ENCODE peak calls at places on chromosomes 2 and 18, in nine cellular contexts. One of them, this sample, is unnamed. For H3K27me3, the result is how much of the 10 kb centered on the place peaks cover.

GRCh38 chr2:406876-407275 is 119.0 kb upstream of the ALKAL2 start:
- DNase-seq in colonic mucosa: no peak
- DNase-seq in hepatocyte: no peak
- DNase-seq in uterus: no peak
- DNase-seq in CD8-positive, alpha-beta memory T cell: no peak
- DNase-seq in psoas muscle: no peak
- DNase-seq in trophoblast cell: no peak
- DNase-seq in Peyer's patch: no peak
- DNase-seq in CD8-positive, alpha-beta T cell: no peak
- DNase-seq in this sample: no peak

GRCh38 chr2:157336137-157336721 is 10.6 kb upstream of the ERMN start:
- DNase-seq in psoas muscle: no peak
- DNase-seq in hepatocyte: peak
- DNase-seq in colonic mucosa: peak
- DNase-seq in CD8-positive, alpha-beta memory T cell: peak
- DNase-seq in Peyer's patch: peak
- DNase-seq in trophoblast cell: peak
- DNase-seq in uterus: no peak
- DNase-seq in CD8-positive, alpha-beta T cell: peak
- DNase-seq in this sample: peak

GRCh38 chr2:149902104-149902503 is 314.5 kb upstream of the MMADHC start:
- DNase-seq in uterus: peak
- DNase-seq in CD8-positive, alpha-beta T cell: no peak
- DNase-seq in colonic mucosa: no peak
- DNase-seq in trophoblast cell: no peak
- DNase-seq in psoas muscle: peak
- DNase-seq in Peyer's patch: no peak
- DNase-seq in CD8-positive, alpha-beta memory T cell: no peak
- DNase-seq in hepatocyte: no peak
- DNase-seq in this sample: no peak

GRCh38 chr2:71126957-71127356 is 3.1 kb downstream of the MCEE start:
- DNase-seq in uterus: no peak
- DNase-seq in CD8-positive, alpha-beta memory T cell: no peak
- DNase-seq in CD8-positive, alpha-beta T cell: no peak
- DNase-seq in colonic mucosa: no peak
- DNase-seq in hepatocyte: no peak
- DNase-seq in psoas muscle: no peak
- DNase-seq in Peyer's patch: no peak
- DNase-seq in trophoblast cell: no peak
- DNase-seq in this sample: no peak

GRCh38 chr18:75489493-75490190 is 62.1 kb upstream of the SMIM21 start:
- DNase-seq in hepatocyte: peak
- DNase-seq in CD8-positive, alpha-beta memory T cell: no peak
- DNase-seq in trophoblast cell: peak
- DNase-seq in CD8-positive, alpha-beta T cell: no peak
- DNase-seq in psoas muscle: no peak
- DNase-seq in colonic mucosa: no peak
- DNase-seq in uterus: peak
- DNase-seq in Peyer's patch: no peak
- DNase-seq in this sample: no peak

GRCh38 chr2:219512524-219513216 is 1.6 kb upstream of the ASIC4 start:
- DNase-seq in CD8-positive, alpha-beta memory T cell: no peak
- DNase-seq in colonic mucosa: no peak
- DNase-seq in psoas muscle: no peak
- DNase-seq in uterus: no peak
- DNase-seq in Peyer's patch: no peak
- DNase-seq in CD8-positive, alpha-beta T cell: no peak
- DNase-seq in trophoblast cell: no peak
- DNase-seq in hepatocyte: no peak
- DNase-seq in this sample: no peak

GRCh38 chr18:79572093-79572780 is 107.4 kb upstream of the CTDP1 start:
- DNase-seq in colonic mucosa: no peak
- DNase-seq in hepatocyte: no peak
- DNase-seq in psoas muscle: no peak
- DNase-seq in CD8-positive, alpha-beta memory T cell: no peak
- DNase-seq in Peyer's patch: no peak
- DNase-seq in CD8-positive, alpha-beta T cell: no peak
- DNase-seq in trophoblast cell: no peak
- DNase-seq in uterus: peak
- DNase-seq in this sample: no peak

GRCh38 chr2:176704282-176704773 is 435.1 kb downstream of the MTX2 start:
- DNase-seq in Peyer's patch: no peak
- DNase-seq in CD8-positive, alpha-beta T cell: no peak
- DNase-seq in hepatocyte: no peak
- DNase-seq in uterus: peak
- DNase-seq in CD8-positive, alpha-beta memory T cell: no peak
- DNase-seq in trophoblast cell: no peak
- DNase-seq in colonic mucosa: no peak
- DNase-seq in psoas muscle: no peak
- DNase-seq in this sample: no peak

GRCh38 chr2:36800381-36800780 is 103.9 kb downstream of the VIT start:
- DNase-seq in hepatocyte: no peak
- DNase-seq in uterus: no peak
- DNase-seq in Peyer's patch: no peak
- DNase-seq in CD8-positive, alpha-beta T cell: peak
- DNase-seq in colonic mucosa: no peak
- DNase-seq in trophoblast cell: no peak
- DNase-seq in psoas muscle: no peak
- DNase-seq in CD8-positive, alpha-beta memory T cell: no peak
- DNase-seq in this sample: no peak

GRCh38 chr2:171161425-171162289 is 964 bp upstream of the TLK1 start:
- DNase-seq in uterus: no peak
- DNase-seq in trophoblast cell: no peak
- DNase-seq in Peyer's patch: no peak
- DNase-seq in colonic mucosa: no peak
- DNase-seq in psoas muscle: no peak
- DNase-seq in CD8-positive, alpha-beta T cell: no peak
- DNase-seq in CD8-positive, alpha-beta memory T cell: no peak
- DNase-seq in hepatocyte: no peak
- DNase-seq in this sample: no peak

GRCh38 chr18:33562741-33563140 is 15.3 kb upstream of the ASXL3 start:
- DNase-seq in colonic mucosa: no peak
- DNase-seq in Peyer's patch: no peak
- DNase-seq in trophoblast cell: no peak
- DNase-seq in uterus: no peak
- DNase-seq in hepatocyte: peak
- DNase-seq in CD8-positive, alpha-beta memory T cell: no peak
- DNase-seq in CD8-positive, alpha-beta T cell: no peak
- DNase-seq in psoas muscle: no peak
- DNase-seq in this sample: no peak

GRCh38 chr2:197219636-197220035 is 90.9 kb downstream of the ANKRD44 start:
- DNase-seq in CD8-positive, alpha-beta T cell: no peak
- DNase-seq in trophoblast cell: no peak
- DNase-seq in psoas muscle: no peak
- DNase-seq in CD8-positive, alpha-beta memory T cell: no peak
- DNase-seq in uterus: no peak
- DNase-seq in Peyer's patch: no peak
- DNase-seq in hepatocyte: no peak
- DNase-seq in colonic mucosa: no peak
- DNase-seq in this sample: no peak

GRCh38 chr18:77116201-77117080 is 16.1 kb downstream of the MBP start:
- DNase-seq in CD8-positive, alpha-beta memory T cell: no peak
- DNase-seq in uterus: peak
- DNase-seq in psoas muscle: no peak
- DNase-seq in Peyer's patch: peak
- DNase-seq in CD8-positive, alpha-beta T cell: no peak
- DNase-seq in trophoblast cell: no peak
- DNase-seq in colonic mucosa: peak
- DNase-seq in hepatocyte: no peak
- DNase-seq in this sample: no peak

GRCh38 chr18:25648724-25649260 is 296.8 kb upstream of the ZNF521 start:
- DNase-seq in colonic mucosa: no peak
- DNase-seq in CD8-positive, alpha-beta T cell: no peak
- DNase-seq in CD8-positive, alpha-beta memory T cell: no peak
- DNase-seq in hepatocyte: no peak
- DNase-seq in psoas muscle: no peak
- DNase-seq in Peyer's patch: no peak
- DNase-seq in uterus: no peak
- DNase-seq in trophoblast cell: no peak
- DNase-seq in this sample: no peak

GRCh38 chr18:65786400-65786948 is 35.7 kb downstream of the CDH7 start:
- DNase-seq in CD8-positive, alpha-beta memory T cell: no peak
- DNase-seq in CD8-positive, alpha-beta T cell: no peak
- DNase-seq in trophoblast cell: no peak
- DNase-seq in Peyer's patch: no peak
- DNase-seq in uterus: no peak
- DNase-seq in hepatocyte: no peak
- DNase-seq in psoas muscle: no peak
- DNase-seq in colonic mucosa: no peak
- DNase-seq in this sample: no peak

GRCh38 chr2:173271825-173272224 is 82.8 kb upstream of the CDCA7 start:
- DNase-seq in CD8-positive, alpha-beta T cell: no peak
- DNase-seq in colonic mucosa: no peak
- DNase-seq in uterus: no peak
- DNase-seq in CD8-positive, alpha-beta memory T cell: no peak
- DNase-seq in psoas muscle: no peak
- DNase-seq in hepatocyte: no peak
- DNase-seq in Peyer's patch: no peak
- DNase-seq in trophoblast cell: no peak
- DNase-seq in this sample: no peak

GRCh38 chr2:10514287-10514686 is 66.2 kb upstream of the ODC1 start:
- DNase-seq in hepatocyte: no peak
- DNase-seq in trophoblast cell: no peak
- DNase-seq in colonic mucosa: no peak
- DNase-seq in CD8-positive, alpha-beta memory T cell: no peak
- DNase-seq in psoas muscle: no peak
- DNase-seq in Peyer's patch: no peak
- DNase-seq in CD8-positive, alpha-beta T cell: no peak
- DNase-seq in uterus: no peak
- DNase-seq in this sample: no peak

GRCh38 chr2:141557329-141558098 is 573.3 kb downstream of the LRP1B start:
- DNase-seq in CD8-positive, alpha-beta memory T cell: no peak
- DNase-seq in hepatocyte: peak
- DNase-seq in uterus: no peak
- DNase-seq in psoas muscle: no peak
- DNase-seq in colonic mucosa: no peak
- DNase-seq in CD8-positive, alpha-beta T cell: no peak
- DNase-seq in Peyer's patch: no peak
- DNase-seq in trophoblast cell: peak
- DNase-seq in this sample: no peak
- H3K27ac ChIP-seq in CD8-positive, alpha-beta memory T cell: no peak
- H3K27ac ChIP-seq in hepatocyte: no peak
- H3K27ac ChIP-seq in uterus: no peak
- H3K27ac ChIP-seq in psoas muscle: no peak
- H3K27ac ChIP-seq in colonic mucosa: no peak
- H3K27ac ChIP-seq in CD8-positive, alpha-beta T cell: no peak
- H3K27ac ChIP-seq in Peyer's patch: no peak
- H3K27ac ChIP-seq in trophoblast cell: no peak
- H3K27ac ChIP-seq in this sample: no peak

GRCh38 chr2:210225461-210225798 is 183 bp upstream of the ACADL start:
- DNase-seq in psoas muscle: no peak
- DNase-seq in CD8-positive, alpha-beta T cell: no peak
- DNase-seq in trophoblast cell: no peak
- DNase-seq in colonic mucosa: peak
- DNase-seq in CD8-positive, alpha-beta memory T cell: no peak
- DNase-seq in Peyer's patch: no peak
- DNase-seq in hepatocyte: no peak
- DNase-seq in uterus: no peak
- DNase-seq in this sample: no peak
- H3K4me3 ChIP-seq in psoas muscle: peak
- H3K4me3 ChIP-seq in CD8-positive, alpha-beta T cell: no peak
- H3K4me3 ChIP-seq in trophoblast cell: peak
- H3K4me3 ChIP-seq in colonic mucosa: peak
- H3K4me3 ChIP-seq in CD8-positive, alpha-beta memory T cell: no peak
- H3K4me3 ChIP-seq in Peyer's patch: peak
- H3K4me3 ChIP-seq in hepatocyte: peak
- H3K4me3 ChIP-seq in uterus: peak
- H3K4me3 ChIP-seq in this sample: no peak

GRCh38 chr2:37862620-37863019 is 62.5 kb upstream of the RMDN2 start:
- DNase-seq in Peyer's patch: no peak
- DNase-seq in trophoblast cell: no peak
- DNase-seq in colonic mucosa: no peak
- DNase-seq in psoas muscle: no peak
- DNase-seq in uterus: no peak
- DNase-seq in CD8-positive, alpha-beta T cell: no peak
- DNase-seq in hepatocyte: no peak
- DNase-seq in CD8-positive, alpha-beta memory T cell: no peak
- DNase-seq in this sample: no peak
- H3K27me3 ChIP-seq in Peyer's patch: under half
- H3K27me3 ChIP-seq in trophoblast cell: under half
- H3K27me3 ChIP-seq in colonic mucosa: under half
- H3K27me3 ChIP-seq in psoas muscle: under half
- H3K27me3 ChIP-seq in uterus: under half
- H3K27me3 ChIP-seq in CD8-positive, alpha-beta T cell: under half
- H3K27me3 ChIP-seq in hepatocyte: under half
- H3K27me3 ChIP-seq in CD8-positive, alpha-beta memory T cell: under half
- H3K27me3 ChIP-seq in this sample: under half

DNA sequence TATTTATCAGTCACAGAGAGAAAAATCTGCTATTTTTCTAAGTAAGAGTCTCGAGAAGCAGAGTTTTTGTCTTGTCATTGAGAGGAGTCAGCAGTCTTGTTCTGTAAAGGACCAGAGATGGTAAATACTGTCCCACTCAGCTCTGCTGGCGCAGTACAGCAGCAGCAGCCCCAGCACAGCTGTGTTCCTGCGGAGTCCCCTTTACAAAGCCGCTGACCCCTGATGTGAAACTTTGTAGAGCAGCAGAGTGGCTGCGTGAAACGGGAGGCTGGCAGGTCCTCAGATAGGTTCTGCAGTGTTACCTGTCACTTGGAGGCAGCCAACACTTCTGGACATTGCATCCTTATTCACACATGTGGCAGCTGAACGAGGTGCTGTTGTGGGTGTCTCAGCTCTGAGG is 45.2 kb downstream of the TMEM185B start:
- DNase-seq in CD8-positive, alpha-beta T cell: no peak
- DNase-seq in psoas muscle: no peak
- DNase-seq in uterus: no peak
- DNase-seq in hepatocyte: no peak
- DNase-seq in Peyer's patch: no peak
- DNase-seq in trophoblast cell: no peak
- DNase-seq in CD8-positive, alpha-beta memory T cell: peak
- DNase-seq in colonic mucosa: no peak
- DNase-seq in this sample: peak
- H3K27ac ChIP-seq in CD8-positive, alpha-beta T cell: peak
- H3K27ac ChIP-seq in psoas muscle: no peak
- H3K27ac ChIP-seq in uterus: no peak
- H3K27ac ChIP-seq in hepatocyte: no peak
- H3K27ac ChIP-seq in Peyer's patch: no peak
- H3K27ac ChIP-seq in trophoblast cell: no peak
- H3K27ac ChIP-seq in CD8-positive, alpha-beta memory T cell: no peak
- H3K27ac ChIP-seq in colonic mucosa: no peak
- H3K27ac ChIP-seq in this sample: peak